ENCODE peak calls at places on chromosomes 7 and 10, in five cellular contexts. Y is T-cell, T is astrocyte, X is GM12865, C is OCI-LY7. S is an unnamed sample.
A peak's percentile ranks its signal among the peaks of the same experiment; 100 is the strongest.

GRCh38 chr7:3034591-3035150 is 9.0 kb downstream of the CARD11 start:
- DNase-seq in Y (no peak), T (no peak), X (no peak), C (no peak), S (no peak)

GRCh38 chr7:111853231-111853990 is 291.1 kb upstream of the IMMP2L start:
- DNase-seq in Y (no peak), T (no peak), X (peak; percentile 19), C (no peak), S (no peak)

GRCh38 chr10:46537309-46537708 is 19.1 kb downstream of the GPRIN2 start:
- DNase-seq in Y (no peak), T (no peak), X (no peak), C (no peak), S (no peak)

GRCh38 chr7:1850976-1851571 is 181.0 kb downstream of the ELFN1 start:
- DNase-seq in Y (no peak), T (no peak), X (no peak), C (no peak), S (no peak)

GRCh38 chr7:35450456-35450855 is 196.6 kb upstream of the TBX20 start:
- DNase-seq in Y (no peak), T (no peak), X (no peak), C (no peak), S (no peak)

GRCh38 chr7:36904101-36904500 is 179.8 kb upstream of the AOAH start:
- DNase-seq in Y (no peak), T (no peak), X (no peak), C (no peak), S (no peak)

GRCh38 chr10:71970331-71970730 is 6.1 kb downstream of the CHST3 start:
- DNase-seq in Y (no peak), T (no peak), X (no peak), C (no peak), S (no peak)

GRCh38 chr10:98478430-98479222 is 31.9 kb upstream of the HPS1 start:
- DNase-seq in Y (no peak), T (no peak), X (peak; percentile 89), C (no peak), S (no peak)

GRCh38 chr10:133537551-133538545 is 10.7 kb downstream of the CYP2E1 start:
- DNase-seq in Y (no peak), T (no peak), X (no peak), C (no peak), S (no peak)

GRCh38 chr10:66538908-66539307 is 386.9 kb upstream of the LRRTM3 start:
- DNase-seq in Y (no peak), T (no peak), X (no peak), C (no peak), S (no peak)

GRCh38 chr7:732094-732541 is 5.0 kb upstream of the PRKAR1B start:
- DNase-seq in Y (no peak), T (peak; percentile 22), X (peak; percentile 17), C (no peak), S (no peak)

GRCh38 chr10:73843254-73843653 is 31.1 kb downstream of the CAMK2G start:
- DNase-seq in Y (no peak), T (no peak), X (no peak), C (no peak), S (peak; percentile 52)

GRCh38 chr7:47337531-47337930 is 244.4 kb downstream of the TNS3 start:
- DNase-seq in Y (no peak), T (peak; percentile 57), X (peak; percentile 53), C (peak; percentile 6), S (peak; percentile 7)

GRCh38 chr7:35889001-35889400 is 88.1 kb downstream of the SEPTIN7 start:
- DNase-seq in Y (no peak), T (no peak), X (no peak), C (no peak), S (no peak)

GRCh38 chr10:132509506-132510173 is 27.9 kb upstream of the INPP5A start:
- DNase-seq in Y (no peak), T (no peak), X (no peak), C (no peak), S (no peak)

GRCh38 chr10:61404771-61405170 is 48.4 kb downstream of the TMEM26 start:
- DNase-seq in Y (no peak), T (peak; percentile 92), X (no peak), C (no peak), S (peak; percentile 29)

S was measured in MV-4-11.